ENCODE peak calls at places on chromosomes 13 and 19, in nine cellular contexts. One of them, this sample, is unnamed.

GRCh38 chr19:35703343-35703742 is 1.0 kb upstream of the ZBTB32 start:
- DNase-seq in heart left ventricle: no peak
- DNase-seq in astrocyte of the spinal cord: no peak
- DNase-seq in uterus: no peak
- DNase-seq in lower leg skin: no peak
- DNase-seq in kidney epithelial cell: no peak
- DNase-seq in IMR-90: no peak
- DNase-seq in cardiac muscle cell: no peak
- DNase-seq in tibial artery: no peak
- DNase-seq in this sample: no peak

GRCh38 chr13:100423375-100423774 is 165.2 kb downstream of the GGACT start:
- DNase-seq in heart left ventricle: no peak
- DNase-seq in astrocyte of the spinal cord: no peak
- DNase-seq in cardiac muscle cell: peak; percentile 31
- DNase-seq in tibial artery: no peak
- DNase-seq in uterus: no peak
- DNase-seq in lower leg skin: no peak
- DNase-seq in kidney epithelial cell: no peak
- DNase-seq in IMR-90: peak; percentile 56
- DNase-seq in this sample: peak; percentile 36

GRCh38 chr13:49356224-49356623 is 87.6 kb downstream of the CAB39L start:
- DNase-seq in lower leg skin: no peak
- DNase-seq in kidney epithelial cell: peak; percentile 79
- DNase-seq in cardiac muscle cell: peak; percentile 62
- DNase-seq in uterus: no peak
- DNase-seq in astrocyte of the spinal cord: peak; percentile 88
- DNase-seq in IMR-90: peak; percentile 96
- DNase-seq in tibial artery: no peak
- DNase-seq in heart left ventricle: no peak
- DNase-seq in this sample: peak; percentile 81

GRCh38 chr13:23372264-23372905 is 61.1 kb downstream of the SACS start:
- DNase-seq in heart left ventricle: no peak
- DNase-seq in astrocyte of the spinal cord: no peak
- DNase-seq in uterus: no peak
- DNase-seq in cardiac muscle cell: peak; percentile 78
- DNase-seq in IMR-90: peak; percentile 87
- DNase-seq in kidney epithelial cell: no peak
- DNase-seq in lower leg skin: no peak
- DNase-seq in tibial artery: no peak
- DNase-seq in this sample: peak; percentile 47

GRCh38 chr19:2280633-2281264 is 1.2 kb downstream of the PEAK3 start:
- DNase-seq in IMR-90: no peak
- DNase-seq in cardiac muscle cell: no peak
- DNase-seq in heart left ventricle: no peak
- DNase-seq in astrocyte of the spinal cord: no peak
- DNase-seq in lower leg skin: no peak
- DNase-seq in uterus: no peak
- DNase-seq in kidney epithelial cell: no peak
- DNase-seq in tibial artery: no peak
- DNase-seq in this sample: no peak

GRCh38 chr19:50171752-50172151 is 8.7 kb upstream of the IZUMO2 start:
- DNase-seq in kidney epithelial cell: no peak
- DNase-seq in astrocyte of the spinal cord: no peak
- DNase-seq in cardiac muscle cell: no peak
- DNase-seq in tibial artery: no peak
- DNase-seq in uterus: no peak
- DNase-seq in IMR-90: no peak
- DNase-seq in heart left ventricle: no peak
- DNase-seq in lower leg skin: no peak
- DNase-seq in this sample: no peak

GRCh38 chr19:34480971-34481821 is at the start of gene WTIP:
- DNase-seq in kidney epithelial cell: no peak
- DNase-seq in astrocyte of the spinal cord: peak; percentile 89
- DNase-seq in uterus: peak; percentile 81
- DNase-seq in lower leg skin: no peak
- DNase-seq in heart left ventricle: peak; percentile 84
- DNase-seq in tibial artery: peak; percentile 67
- DNase-seq in IMR-90: peak; percentile 88
- DNase-seq in cardiac muscle cell: peak; percentile 95
- DNase-seq in this sample: peak; percentile 89

GRCh38 chr19:38209152-38209551 is 14.9 kb downstream of the DPF1 start:
- DNase-seq in IMR-90: no peak
- DNase-seq in heart left ventricle: no peak
- DNase-seq in astrocyte of the spinal cord: no peak
- DNase-seq in tibial artery: no peak
- DNase-seq in kidney epithelial cell: no peak
- DNase-seq in lower leg skin: no peak
- DNase-seq in uterus: no peak
- DNase-seq in cardiac muscle cell: no peak
- DNase-seq in this sample: no peak

GRCh38 chr13:32969516-32969941 is 46.7 kb upstream of the KL start:
- DNase-seq in cardiac muscle cell: peak; percentile 61
- DNase-seq in IMR-90: peak; percentile 55
- DNase-seq in astrocyte of the spinal cord: peak; percentile 36
- DNase-seq in lower leg skin: no peak
- DNase-seq in kidney epithelial cell: peak; percentile 60
- DNase-seq in heart left ventricle: peak; percentile 34
- DNase-seq in tibial artery: no peak
- DNase-seq in uterus: no peak
- DNase-seq in this sample: peak; percentile 61

GRCh38 chr13:99981115-99982020 is at the start of gene ZIC2:
- DNase-seq in uterus: no peak
- DNase-seq in kidney epithelial cell: no peak
- DNase-seq in tibial artery: no peak
- DNase-seq in astrocyte of the spinal cord: peak; percentile 90
- DNase-seq in IMR-90: no peak
- DNase-seq in lower leg skin: no peak
- DNase-seq in heart left ventricle: no peak
- DNase-seq in cardiac muscle cell: peak; percentile 34
- DNase-seq in this sample: peak; percentile 12

GRCh38 chr13:49938274-49938673 is 2.1 kb upstream of the SPRYD7 start:
- DNase-seq in IMR-90: no peak
- DNase-seq in tibial artery: no peak
- DNase-seq in astrocyte of the spinal cord: no peak
- DNase-seq in heart left ventricle: no peak
- DNase-seq in kidney epithelial cell: no peak
- DNase-seq in uterus: no peak
- DNase-seq in lower leg skin: no peak
- DNase-seq in cardiac muscle cell: no peak
- DNase-seq in this sample: no peak

GRCh38 chr13:66665991-66666390 is 564.1 kb downstream of the PCDH9 start:
- DNase-seq in kidney epithelial cell: peak; percentile 96
- DNase-seq in tibial artery: no peak
- DNase-seq in IMR-90: peak; percentile 88
- DNase-seq in cardiac muscle cell: peak; percentile 68
- DNase-seq in astrocyte of the spinal cord: peak; percentile 93
- DNase-seq in uterus: no peak
- DNase-seq in heart left ventricle: no peak
- DNase-seq in lower leg skin: no peak
- DNase-seq in this sample: peak; percentile 20

GRCh38 chr19:49200238-49200862 is 42.8 kb downstream of the TRPM4 start:
- DNase-seq in heart left ventricle: no peak
- DNase-seq in astrocyte of the spinal cord: no peak
- DNase-seq in lower leg skin: no peak
- DNase-seq in tibial artery: no peak
- DNase-seq in IMR-90: no peak
- DNase-seq in cardiac muscle cell: no peak
- DNase-seq in kidney epithelial cell: no peak
- DNase-seq in uterus: no peak
- DNase-seq in this sample: no peak

GRCh38 chr13:101747039-101747438 is 294.6 kb downstream of the ITGBL1 start:
- DNase-seq in IMR-90: no peak
- DNase-seq in kidney epithelial cell: peak; percentile 38
- DNase-seq in lower leg skin: no peak
- DNase-seq in cardiac muscle cell: no peak
- DNase-seq in uterus: no peak
- DNase-seq in heart left ventricle: no peak
- DNase-seq in tibial artery: no peak
- DNase-seq in astrocyte of the spinal cord: no peak
- DNase-seq in this sample: no peak

GRCh38 chr13:43374621-43375020 is 351.2 kb downstream of the DNAJC15 start:
- DNase-seq in lower leg skin: no peak
- DNase-seq in uterus: no peak
- DNase-seq in IMR-90: peak; percentile 64
- DNase-seq in astrocyte of the spinal cord: peak; percentile 86
- DNase-seq in cardiac muscle cell: peak; percentile 80
- DNase-seq in heart left ventricle: no peak
- DNase-seq in tibial artery: no peak
- DNase-seq in kidney epithelial cell: no peak
- DNase-seq in this sample: peak; percentile 53

GRCh38 chr13:41655997-41656396 is 198.6 kb downstream of the RGCC start:
- DNase-seq in lower leg skin: no peak
- DNase-seq in astrocyte of the spinal cord: no peak
- DNase-seq in tibial artery: no peak
- DNase-seq in IMR-90: no peak
- DNase-seq in kidney epithelial cell: no peak
- DNase-seq in heart left ventricle: no peak
- DNase-seq in uterus: no peak
- DNase-seq in cardiac muscle cell: no peak
- DNase-seq in this sample: no peak

GRCh38 chr13:41544824-41545707 is 87.7 kb downstream of the RGCC start:
- DNase-seq in IMR-90: peak; percentile 28
- DNase-seq in heart left ventricle: no peak
- DNase-seq in kidney epithelial cell: peak; percentile 38
- DNase-seq in cardiac muscle cell: no peak
- DNase-seq in uterus: no peak
- DNase-seq in astrocyte of the spinal cord: peak; percentile 71
- DNase-seq in tibial artery: no peak
- DNase-seq in lower leg skin: no peak
- DNase-seq in this sample: no peak

DNA sequence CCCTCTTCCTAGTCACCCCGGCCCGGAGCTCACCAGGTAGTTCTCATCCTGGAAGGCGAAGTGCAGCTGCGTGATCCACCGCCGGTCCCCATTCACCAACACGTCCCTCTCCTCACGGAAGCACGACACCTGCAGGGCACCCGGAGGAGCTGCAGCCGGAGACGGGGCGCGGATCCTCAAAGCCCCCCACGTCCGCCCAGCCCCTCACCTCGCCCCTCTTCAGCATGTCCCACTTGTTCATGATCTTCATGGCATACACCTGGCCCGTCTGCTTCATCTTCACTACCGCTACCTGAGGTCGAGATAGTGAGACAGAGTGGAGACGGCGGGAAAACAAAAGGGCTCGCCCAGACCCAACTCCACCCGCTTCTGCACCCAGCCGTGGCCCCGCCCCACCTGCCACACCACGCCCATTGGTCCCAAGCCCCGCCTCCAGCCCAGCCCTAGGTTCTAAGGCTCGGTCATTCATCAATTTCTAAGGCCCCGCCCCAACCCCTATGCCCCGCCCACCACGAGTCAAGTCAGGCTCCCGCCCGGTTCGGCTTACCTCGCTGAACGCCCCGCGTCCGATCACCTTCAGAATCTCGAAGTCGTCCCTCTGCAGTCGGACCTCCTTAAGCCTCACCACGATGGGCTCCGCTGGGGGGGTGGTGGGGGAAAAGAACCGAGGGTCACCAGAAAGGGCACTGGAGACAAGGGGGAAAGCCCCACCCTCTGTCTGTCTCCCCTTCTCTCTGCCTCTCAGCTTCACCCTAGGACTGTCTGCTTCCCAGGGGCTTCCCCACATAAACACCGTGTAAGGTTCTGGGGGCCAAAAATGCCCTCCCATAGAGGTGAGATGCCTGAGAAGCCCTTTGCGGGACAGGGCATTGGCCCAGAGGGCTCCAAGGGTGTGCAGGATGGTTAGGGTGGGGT is 2.8 kb downstream of the DMPK start:
- DNase-seq in kidney epithelial cell: no peak
- DNase-seq in heart left ventricle: peak; percentile 80
- DNase-seq in tibial artery: peak; percentile 86
- DNase-seq in lower leg skin: peak; percentile 91
- DNase-seq in astrocyte of the spinal cord: peak; percentile 47
- DNase-seq in uterus: peak; percentile 94
- DNase-seq in cardiac muscle cell: peak; percentile 45
- DNase-seq in IMR-90: no peak
- DNase-seq in this sample: peak; percentile 55
- H3K4me3 ChIP-seq in kidney epithelial cell: peak overlapping the region; percentile 37
- H3K4me3 ChIP-seq in heart left ventricle: peak overlapping the region; percentile 71
- H3K4me3 ChIP-seq in tibial artery: peak overlapping the region; percentile 86
- H3K4me3 ChIP-seq in lower leg skin: no peak overlapping the region
- H3K4me3 ChIP-seq in astrocyte of the spinal cord: no peak overlapping the region
- H3K4me3 ChIP-seq in uterus: peak overlapping the region; percentile 48
- H3K4me3 ChIP-seq in cardiac muscle cell: peak overlapping the region; percentile 12
- H3K4me3 ChIP-seq in IMR-90: no peak overlapping the region
- H3K4me3 ChIP-seq in this sample: peak overlapping the region; percentile 71

GRCh38 chr19:43956827-43957226 is 5.8 kb downstream of the ZNF221 start:
- DNase-seq in kidney epithelial cell: no peak
- DNase-seq in lower leg skin: no peak
- DNase-seq in cardiac muscle cell: no peak
- DNase-seq in heart left ventricle: no peak
- DNase-seq in astrocyte of the spinal cord: no peak
- DNase-seq in uterus: no peak
- DNase-seq in IMR-90: no peak
- DNase-seq in tibial artery: no peak
- DNase-seq in this sample: no peak

GRCh38 chr19:43950834-43951626 is at the start of gene ZNF221:
- DNase-seq in tibial artery: peak; percentile 89
- DNase-seq in cardiac muscle cell: peak; percentile 100
- DNase-seq in heart left ventricle: peak; percentile 94
- DNase-seq in IMR-90: peak; percentile 99
- DNase-seq in lower leg skin: peak; percentile 88
- DNase-seq in uterus: peak; percentile 88
- DNase-seq in kidney epithelial cell: peak; percentile 98
- DNase-seq in astrocyte of the spinal cord: peak; percentile 98
- DNase-seq in this sample: peak; percentile 99
- TF ChIP-seq CTCF in tibial artery: peak; percentile 41
- TF ChIP-seq CTCF in cardiac muscle cell: peak; percentile 36
- TF ChIP-seq CTCF in heart left ventricle: peak; percentile 62
- TF ChIP-seq CTCF in IMR-90: peak; percentile 57
- TF ChIP-seq CTCF in lower leg skin: no peak
- TF ChIP-seq CTCF in uterus: peak; percentile 48
- TF ChIP-seq CTCF in kidney epithelial cell: peak; percentile 44
- TF ChIP-seq CTCF in astrocyte of the spinal cord: peak; percentile 58
- TF ChIP-seq CTCF in this sample: peak; percentile 12

DNA sequence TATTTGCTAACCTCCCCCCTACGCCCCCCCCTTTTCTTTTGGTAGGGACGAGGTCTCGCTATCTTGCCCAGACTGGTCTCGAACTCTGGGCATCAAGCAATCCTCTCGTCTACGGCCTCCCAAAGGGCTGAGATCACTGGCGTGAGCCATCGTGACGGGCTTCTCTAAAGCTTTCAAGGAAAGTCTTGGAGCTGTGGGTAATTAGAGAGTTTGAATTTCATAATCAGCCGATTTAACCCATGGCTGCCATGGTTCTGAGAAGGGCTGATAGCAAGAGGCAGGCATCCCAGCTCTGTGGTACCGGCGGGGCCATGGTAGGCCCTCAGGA is 679 bp upstream of the ABHD8 start:
- DNase-seq in lower leg skin: no peak
- DNase-seq in IMR-90: no peak
- DNase-seq in astrocyte of the spinal cord: no peak
- DNase-seq in kidney epithelial cell: no peak
- DNase-seq in heart left ventricle: no peak
- DNase-seq in cardiac muscle cell: no peak
- DNase-seq in uterus: no peak
- DNase-seq in tibial artery: no peak
- DNase-seq in this sample: no peak
- H3K4me3 ChIP-seq in lower leg skin: no peak overlapping the region
- H3K4me3 ChIP-seq in IMR-90: no peak overlapping the region
- H3K4me3 ChIP-seq in astrocyte of the spinal cord: no peak overlapping the region
- H3K4me3 ChIP-seq in kidney epithelial cell: no peak overlapping the region
- H3K4me3 ChIP-seq in heart left ventricle: peak overlapping the region; percentile 72
- H3K4me3 ChIP-seq in cardiac muscle cell: no peak overlapping the region
- H3K4me3 ChIP-seq in uterus: no peak overlapping the region
- H3K4me3 ChIP-seq in tibial artery: peak overlapping the region; percentile 89
- H3K4me3 ChIP-seq in this sample: no peak overlapping the region

GRCh38 chr19:32677657-32678056 is 2.0 kb downstream of the RGS9BP start:
- DNase-seq in uterus: no peak
- DNase-seq in heart left ventricle: no peak
- DNase-seq in kidney epithelial cell: no peak
- DNase-seq in cardiac muscle cell: no peak
- DNase-seq in IMR-90: no peak
- DNase-seq in tibial artery: no peak
- DNase-seq in lower leg skin: no peak
- DNase-seq in astrocyte of the spinal cord: no peak
- DNase-seq in this sample: peak; percentile 97
- TF ChIP-seq CTCF in uterus: no peak
- TF ChIP-seq CTCF in heart left ventricle: no peak
- TF ChIP-seq CTCF in kidney epithelial cell: no peak
- TF ChIP-seq CTCF in cardiac muscle cell: no peak
- TF ChIP-seq CTCF in IMR-90: no peak
- TF ChIP-seq CTCF in tibial artery: no peak
- TF ChIP-seq CTCF in lower leg skin: no peak
- TF ChIP-seq CTCF in astrocyte of the spinal cord: no peak
- TF ChIP-seq CTCF in this sample: peak; percentile 33